ENCODE peak calls at places on chromosomes 1 and 21, in four cellular contexts. One of them, this sample, is unnamed.

GRCh38 chr21:44291936-44292811 is 6.5 kb downstream of the AIRE start:
- DNase-seq in stimulated activated naive CD8-positive, alpha-beta T cell treated with anti-CD3 and anti-CD28 coated beads, Interleukin-15, amount 100 ng/mL, for 72 hours: no peak
- DNase-seq in kidney: peak
- DNase-seq in brain microvascular endothelial cell: no peak
- DNase-seq in this sample: no peak

GRCh38 chr1:78255378-78255777 is 209.6 kb downstream of the GIPC2 start:
- DNase-seq in stimulated activated naive CD8-positive, alpha-beta T cell treated with anti-CD3 and anti-CD28 coated beads, Interleukin-15, amount 100 ng/mL, for 72 hours: no peak
- DNase-seq in kidney: no peak
- DNase-seq in brain microvascular endothelial cell: no peak
- DNase-seq in this sample: peak

GRCh38 chr1:179166663-179167417 is 62.6 kb downstream of the ABL2 start:
- DNase-seq in kidney: no peak
- DNase-seq in brain microvascular endothelial cell: no peak
- DNase-seq in stimulated activated naive CD8-positive, alpha-beta T cell treated with anti-CD3 and anti-CD28 coated beads, Interleukin-15, amount 100 ng/mL, for 72 hours: no peak
- DNase-seq in this sample: peak

GRCh38 chr1:27496604-27497155 is 6.7 kb upstream of the WASF2 start:
- DNase-seq in brain microvascular endothelial cell: no peak
- DNase-seq in kidney: peak
- DNase-seq in stimulated activated naive CD8-positive, alpha-beta T cell treated with anti-CD3 and anti-CD28 coated beads, Interleukin-15, amount 100 ng/mL, for 72 hours: no peak
- DNase-seq in this sample: no peak

GRCh38 chr1:8661185-8662110 is 156.0 kb downstream of the RERE start:
- DNase-seq in stimulated activated naive CD8-positive, alpha-beta T cell treated with anti-CD3 and anti-CD28 coated beads, Interleukin-15, amount 100 ng/mL, for 72 hours: no peak
- DNase-seq in kidney: no peak
- DNase-seq in brain microvascular endothelial cell: peak
- DNase-seq in this sample: peak

GRCh38 chr1:228862542-228863505 is 127.5 kb downstream of the RHOU start:
- DNase-seq in brain microvascular endothelial cell: no peak
- DNase-seq in stimulated activated naive CD8-positive, alpha-beta T cell treated with anti-CD3 and anti-CD28 coated beads, Interleukin-15, amount 100 ng/mL, for 72 hours: no peak
- DNase-seq in kidney: no peak
- DNase-seq in this sample: no peak

GRCh38 chr1:32886012-32886827 is at the start of gene HPCA:
- DNase-seq in stimulated activated naive CD8-positive, alpha-beta T cell treated with anti-CD3 and anti-CD28 coated beads, Interleukin-15, amount 100 ng/mL, for 72 hours: peak
- DNase-seq in brain microvascular endothelial cell: peak
- DNase-seq in kidney: peak
- DNase-seq in this sample: peak

GRCh38 chr1:21022279-21023040 is 154.2 kb downstream of the EIF4G3 start:
- DNase-seq in stimulated activated naive CD8-positive, alpha-beta T cell treated with anti-CD3 and anti-CD28 coated beads, Interleukin-15, amount 100 ng/mL, for 72 hours: no peak
- DNase-seq in brain microvascular endothelial cell: peak
- DNase-seq in kidney: no peak
- DNase-seq in this sample: peak

GRCh38 chr1:75632350-75632949 is 21.5 kb upstream of the SLC44A5 start:
- DNase-seq in kidney: no peak
- DNase-seq in stimulated activated naive CD8-positive, alpha-beta T cell treated with anti-CD3 and anti-CD28 coated beads, Interleukin-15, amount 100 ng/mL, for 72 hours: no peak
- DNase-seq in brain microvascular endothelial cell: peak
- DNase-seq in this sample: peak